ENCODE peak calls at places on chromosomes 7 and 10, in ten cellular contexts. A is transverse colon, U is tibial nerve, O is prostate gland, V is mesendoderm, J is HFF-Myc, F is AG08396, P is H54, R is spleen, X is endothelial cell. K is an unnamed sample.

GRCh38 chr7:106111671-106112117 is 418 bp downstream of the SYPL1 start:
- DNase-seq in A (peak; percentile 79), U (peak; percentile 31), O (no peak), V (peak; percentile 41), J (no peak), F (peak; percentile 81), P (peak; percentile 51), R (peak; percentile 94), X (no peak), K (peak; percentile 54)

GRCh38 chr7:123751816-123752215 is 3.0 kb upstream of the WASL start:
- DNase-seq in A (no peak), U (no peak), O (no peak), V (no peak), J (no peak), F (no peak), P (no peak), R (no peak), X (no peak), K (peak; percentile 57)

GRCh38 chr7:134515569-134516468 is 11.5 kb upstream of the AKR1B10 start:
- DNase-seq in A (no peak), U (no peak), O (no peak), V (no peak), J (peak; percentile 66), F (peak; percentile 58), P (peak; percentile 42), R (no peak), X (no peak), K (peak; percentile 92)

GRCh38 chr7:30616318-30616717 is 21.6 kb downstream of the GARS1 start:
- DNase-seq in A (no peak), U (no peak), O (no peak), V (no peak), J (no peak), F (no peak), P (no peak), R (no peak), X (no peak), K (no peak)

GRCh38 chr7:4561775-4562174 is 120.3 kb upstream of the FOXK1 start:
- DNase-seq in A (no peak), U (no peak), O (no peak), V (peak; percentile 27), J (no peak), F (no peak), P (no peak), R (no peak), X (no peak), K (no peak)

GRCh38 chr7:94043299-94043698 is 39.1 kb upstream of the BET1 start:
- DNase-seq in A (no peak), U (no peak), O (no peak), V (no peak), J (no peak), F (peak; percentile 33), P (no peak), R (no peak), X (no peak), K (no peak)

GRCh38 chr10:128087884-128088695 is 38.1 kb downstream of the MKI67 start:
- DNase-seq in A (no peak), U (no peak), O (no peak), V (peak; percentile 63), J (no peak), F (no peak), P (no peak), R (no peak), X (peak; percentile 28), K (no peak)

GRCh38 chr7:151131284-151131621 is 36.2 kb downstream of the GBX1 start:
- DNase-seq in A (no peak), U (no peak), O (no peak), V (no peak), J (no peak), F (no peak), P (no peak), R (no peak), X (no peak), K (no peak)

GRCh38 chr7:43240565-43240964 is 128.1 kb downstream of the HECW1 start:
- DNase-seq in A (no peak), U (no peak), O (no peak), V (no peak), J (no peak), F (no peak), P (no peak), R (no peak), X (no peak), K (no peak)

GRCh38 chr10:34726862-34727261 is 88.2 kb downstream of the PARD3 start:
- DNase-seq in A (no peak), U (no peak), O (no peak), V (no peak), J (no peak), F (no peak), P (no peak), R (no peak), X (no peak), K (no peak)

K was measured in COLO829.